ENCODE peak calls at places on chromosomes 7 and 10, in five cellular contexts. F, O, T, M and Q are unnamed samples.

GRCh38 chr10:22436526-22436892 is 91.2 kb downstream of the SPAG6 start:
- DNase-seq in F (no peak), T (no peak), O (no peak), M (no peak), Q (no peak)

GRCh38 chr10:88117227-88117626 is 253.8 kb downstream of the PTEN start:
- DNase-seq in O (no peak), T (no peak), M (no peak), F (no peak), Q (no peak)

GRCh38 chr10:93063977-93064660 is 3.5 kb downstream of the CYP26C1 start:
- DNase-seq in O (no peak), T (no peak), F (no peak), M (no peak), Q (no peak)

GRCh38 chr10:18576586-18576985 is 74.8 kb downstream of the NSUN6 start:
- DNase-seq in T (no peak), F (no peak), O (no peak), M (no peak), Q (no peak)

GRCh38 chr7:105279688-105280007 is 109.1 kb downstream of the SRPK2 start:
- DNase-seq in T (no peak), M (no peak), F (no peak), O (no peak), Q (no peak)

GRCh38 chr7:146115665-146116451 is 743 bp upstream of the CNTNAP2 start:
- DNase-seq in O (peak), M (peak), T (peak), F (no peak), Q (no peak)

GRCh38 chr7:123271856-123272255 is 72.1 kb upstream of the SLC13A1 start:
- DNase-seq in O (no peak), M (no peak), F (no peak), T (no peak), Q (no peak)

GRCh38 chr7:154680894-154681659 is 321.8 kb downstream of the PAXIP1 start:
- DNase-seq in T (no peak), M (no peak), O (no peak), F (no peak), Q (no peak)

GRCh38 chr7:130735273-130735716 is 1.3 kb upstream of the KLF14 start:
- DNase-seq in O (no peak), T (no peak), F (no peak), M (no peak), Q (no peak)

GRCh38 chr10:86259901-86260562 is 106.6 kb downstream of the GRID1 start:
- DNase-seq in M (no peak), O (no peak), T (no peak), F (no peak), Q (peak)

GRCh38 chr10:50291261-50291850 is 40.0 kb upstream of the ASAH2 start:
- DNase-seq in M (no peak), T (no peak), F (no peak), O (no peak), Q (no peak)
- TF ChIP-seq CTCF in M (peak), T (no peak), F (no peak), O (no peak), Q (no peak)

GRCh38 chr10:103767756-103768155 is 87.6 kb downstream of the SH3PXD2A start:
- DNase-seq in O (no peak), F (no peak), M (no peak), T (no peak), Q (no peak)
- TF ChIP-seq CTCF in O (no peak), F (no peak), M (no peak), T (no peak), Q (no peak)

GRCh38 chr7:20157456-20157855 is 59.7 kb downstream of the MACC1 start:
- DNase-seq in F (no peak), O (no peak), T (no peak), M (no peak), Q (no peak)

GRCh38 chr7:20153567-20153966 is 63.6 kb downstream of the MACC1 start:
- DNase-seq in F (no peak), M (no peak), T (no peak), O (no peak), Q (no peak)

GRCh38 chr7:20153999-20154398 is 63.2 kb downstream of the MACC1 start:
- DNase-seq in M (no peak), F (no peak), T (no peak), O (no peak), Q (no peak)

GRCh38 chr7:20159226-20159747 is 57.9 kb downstream of the MACC1 start:
- DNase-seq in O (no peak), T (no peak), M (no peak), F (no peak), Q (no peak)

DNA sequence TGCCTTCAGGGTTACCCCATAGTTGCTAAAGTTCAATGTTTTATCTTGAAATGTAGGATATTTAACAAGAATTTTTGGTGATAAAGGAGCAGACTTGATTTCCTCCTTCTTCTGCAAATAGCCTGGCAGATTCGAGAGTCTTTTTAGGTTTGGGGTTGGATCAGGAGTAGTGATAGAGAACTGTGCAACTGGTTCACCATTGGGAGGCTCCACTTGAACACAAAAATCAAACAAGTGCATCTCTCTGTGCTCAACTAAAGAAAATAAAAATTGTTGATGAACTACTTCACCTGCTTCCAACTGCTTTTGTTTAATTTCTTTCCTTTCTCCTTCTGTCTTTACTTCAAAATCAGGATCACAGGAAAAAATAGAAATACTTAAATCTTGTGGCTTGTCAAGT is 58.5 kb downstream of the MACC1 start:
- DNase-seq in M (no peak), F (no peak), O (no peak), T (no peak), Q (no peak)
- TF ChIP-seq CTCF in M (peak), F (peak), O (no peak), T (no peak), Q (peak)

DNA sequence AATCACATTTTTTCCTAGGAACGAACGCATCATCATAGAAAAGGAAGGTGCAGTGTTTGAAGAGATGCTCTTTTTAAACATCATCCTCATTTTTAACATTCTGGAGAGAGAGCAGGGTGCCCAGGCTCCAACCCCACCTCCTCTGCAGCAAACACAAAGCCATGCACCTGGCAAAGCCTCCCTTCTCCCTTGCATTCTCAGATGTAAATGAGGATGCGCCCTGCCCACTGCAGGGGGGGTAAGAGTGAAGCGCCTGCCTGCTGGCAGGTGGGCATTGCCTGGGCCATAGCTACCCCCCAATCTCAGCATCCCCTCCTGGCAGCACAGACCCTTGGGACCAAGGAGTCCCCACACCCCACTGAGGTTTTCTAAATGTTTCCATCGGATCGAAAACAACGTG is 92.4 kb downstream of the PTPRN2 start:
- DNase-seq in F (no peak), O (no peak), M (no peak), T (no peak), Q (no peak)
- TF ChIP-seq CTCF in F (no peak), O (peak), M (no peak), T (no peak), Q (no peak)

GRCh38 chr10:118594392-118595063 is 920 bp downstream of the PRLHR start:
- DNase-seq in M (no peak), T (peak), F (no peak), O (peak), Q (no peak)
- TF ChIP-seq CTCF in M (peak), T (peak), F (no peak), O (peak), Q (peak)

GRCh38 chr10:96225119-96225518 is 46.2 kb downstream of the BLNK start:
- DNase-seq in T (no peak), M (no peak), O (no peak), F (no peak), Q (no peak)

GRCh38 chr10:96217711-96218110 is 53.7 kb downstream of the BLNK start:
- DNase-seq in F (no peak), M (no peak), O (no peak), T (no peak), Q (no peak)

GRCh38 chr10:96218826-96219225 is 52.5 kb downstream of the BLNK start:
- DNase-seq in M (no peak), F (no peak), O (no peak), T (no peak), Q (no peak)

GRCh38 chr10:96222908-96223307 is 48.5 kb downstream of the BLNK start:
- DNase-seq in M (no peak), F (no peak), T (no peak), O (no peak), Q (no peak)

DNA sequence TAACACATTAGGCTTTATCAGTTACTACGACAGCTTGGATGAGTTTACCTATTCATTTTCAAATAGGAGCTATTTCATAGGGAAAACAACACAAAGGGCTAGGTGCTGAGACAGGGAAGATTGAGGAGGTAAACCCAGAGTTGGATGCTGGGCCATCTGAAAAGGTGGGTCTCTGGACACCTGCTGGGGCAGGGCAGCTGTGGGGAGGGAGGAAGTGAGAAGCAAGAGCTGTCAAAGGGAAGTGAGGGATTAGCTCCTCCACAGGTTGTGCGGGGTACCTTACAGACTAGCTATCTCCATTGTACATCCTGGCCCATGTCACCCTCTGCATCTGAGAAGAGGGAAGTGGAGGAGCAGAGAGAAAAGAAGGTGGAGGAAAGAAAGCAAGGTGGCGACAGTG is 48.9 kb downstream of the BLNK start:
- DNase-seq in O (no peak), F (no peak), M (no peak), T (no peak), Q (no peak)
- TF ChIP-seq CTCF in O (no peak), F (no peak), M (no peak), T (no peak), Q (no peak)

DNA sequence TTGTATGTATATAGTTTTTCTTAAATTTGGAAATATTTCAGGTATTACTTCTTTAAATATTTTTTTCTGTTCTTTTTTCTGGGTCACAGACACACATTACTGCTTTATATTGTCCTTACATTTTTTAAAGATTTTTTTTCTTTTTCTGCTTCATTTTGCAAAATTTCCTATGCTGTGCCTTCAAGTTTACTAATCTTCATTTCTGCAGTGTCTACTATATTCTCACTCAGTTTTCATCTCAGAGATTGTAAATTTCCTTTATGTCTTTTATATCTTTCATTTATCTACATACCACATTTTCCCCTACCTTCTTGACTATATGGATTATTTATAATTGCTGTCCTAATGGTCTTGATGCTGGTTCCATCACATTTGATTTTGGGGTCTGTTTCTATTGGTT is 210.5 kb downstream of the SLC25A13 start:
- DNase-seq in M (no peak), F (no peak), T (no peak), O (no peak), Q (no peak)
- TF ChIP-seq CTCF in M (no peak), F (no peak), T (no peak), O (no peak), Q (no peak)

DNA sequence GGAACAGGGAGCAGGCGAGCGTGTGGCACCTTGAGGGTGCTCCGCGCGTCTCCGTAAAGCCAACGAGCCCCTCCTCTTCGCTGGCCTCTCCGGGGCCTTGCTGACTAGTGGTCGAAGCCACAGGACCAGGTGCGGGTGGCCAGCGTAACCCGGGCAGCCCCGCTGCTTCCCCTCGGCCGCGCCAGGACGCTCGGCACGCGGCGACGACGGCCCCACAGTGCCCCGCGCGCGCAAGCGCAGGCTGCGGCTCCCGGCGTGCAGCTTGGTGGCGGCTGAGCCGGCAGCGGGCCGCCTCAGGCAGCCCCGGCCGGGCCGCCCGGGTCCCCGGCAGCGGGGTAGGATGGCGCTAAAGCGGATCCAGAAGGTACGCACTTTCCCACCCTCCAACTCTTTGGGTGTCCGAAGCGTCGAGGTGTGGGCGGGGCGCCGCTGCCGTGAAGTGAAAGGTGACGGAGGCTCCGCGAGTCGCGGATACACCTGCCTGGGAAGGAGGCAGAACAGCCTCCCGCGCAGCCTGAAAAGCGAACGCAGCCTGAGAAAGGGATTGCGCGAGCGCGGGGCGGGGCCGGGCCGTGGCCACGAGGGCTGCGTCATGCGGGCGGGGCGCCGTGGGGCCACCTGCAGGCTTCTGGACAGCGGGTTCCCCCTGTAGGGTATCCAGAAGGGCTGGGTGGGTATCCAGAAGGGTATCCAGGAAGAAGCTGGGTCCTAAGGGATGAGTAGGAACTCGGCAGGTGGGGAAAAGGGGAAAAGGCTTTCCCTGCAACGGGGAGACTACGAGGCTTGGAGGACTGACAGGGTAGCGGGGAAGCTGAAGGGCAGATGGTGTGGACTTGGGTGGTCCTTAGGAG is at the start of gene UBE2D4:
- DNase-seq in F (peak), T (peak), O (peak), M (peak), Q (peak)
- TF ChIP-seq CTCF in F (no peak), T (no peak), O (no peak), M (peak), Q (peak)

DNA sequence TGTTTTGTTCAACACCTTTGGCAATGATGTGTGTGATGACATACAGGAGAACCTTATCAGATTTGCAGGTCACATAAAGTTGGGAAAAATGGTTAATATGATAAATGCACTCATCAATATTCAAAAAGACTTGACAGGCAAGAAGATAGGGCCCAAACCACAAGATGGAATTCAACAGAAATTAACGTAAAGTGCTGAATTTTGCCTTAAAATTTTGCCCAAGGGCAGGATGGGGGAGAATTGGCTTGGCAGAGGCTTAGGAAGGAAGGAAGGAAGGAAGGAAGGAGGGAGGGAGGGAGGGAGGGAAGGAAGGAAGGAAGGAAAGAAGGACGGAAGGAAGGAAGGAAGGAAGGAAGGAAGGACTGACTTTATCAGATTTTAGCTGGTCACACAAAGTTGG is 35.3 kb downstream of the CARD11 start:
- DNase-seq in F (no peak), T (no peak), O (no peak), M (no peak), Q (no peak)
- TF ChIP-seq CTCF in F (no peak), T (no peak), O (no peak), M (no peak), Q (no peak)

DNA sequence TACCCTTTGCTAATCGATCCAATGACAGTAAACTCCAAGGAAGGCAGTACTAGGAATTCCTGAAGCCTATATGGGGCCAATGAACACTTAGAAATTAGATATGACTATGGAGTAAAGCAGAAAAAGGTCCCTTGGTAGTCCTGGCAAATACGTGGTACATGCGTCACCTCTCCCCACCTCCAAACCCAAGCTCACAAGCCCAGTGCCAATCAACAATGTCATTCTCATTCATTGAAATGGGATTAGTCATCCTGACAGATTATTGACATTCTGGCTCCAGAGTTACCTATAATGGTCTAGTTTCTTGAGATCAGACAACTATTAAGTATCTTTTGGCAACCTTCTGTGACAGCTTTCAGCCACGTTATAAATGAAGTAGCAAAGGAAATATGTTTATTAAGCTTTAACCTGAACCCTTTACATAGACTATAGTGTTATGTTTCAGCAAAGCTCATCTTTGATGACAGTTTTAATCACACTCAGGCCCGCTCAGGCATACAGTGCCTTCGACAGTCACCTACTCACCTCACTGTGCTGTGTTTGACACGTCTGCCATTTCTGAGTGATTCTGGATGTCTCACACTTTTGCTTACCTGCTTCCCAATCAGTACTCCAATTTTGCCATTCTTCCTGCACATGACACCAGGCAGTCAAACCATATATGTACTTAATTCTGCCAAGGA is 69.6 kb upstream of the ADO start:
- DNase-seq in M (no peak), T (no peak), O (no peak), F (no peak), Q (no peak)
- TF ChIP-seq CTCF in M (no peak), T (no peak), O (no peak), F (no peak), Q (no peak)